ENCODE peak calls at places on chromosomes 1 and 21, in ten cellular contexts. One of them, this sample, is unnamed.

GRCh38 chr1:66480162-66480561 is 53.8 kb upstream of the SGIP1 start:
- DNase-seq in activated CD8-positive, alpha-beta memory T cell treated with anti-CD3 and anti-CD28 coated beads for 4 hours: no peak
- DNase-seq in skeletal muscle cell: no peak
- DNase-seq in AG04449: no peak
- DNase-seq in ovary: no peak
- DNase-seq in neural progenitor cell: no peak
- DNase-seq in AG10803: no peak
- DNase-seq in stimulated activated CD8-positive, alpha-beta memory T cell treated with anti-CD3 and anti-CD28 coated beads, Interleukin-4, amount 100 ng/mL, for 1 hour: no peak
- DNase-seq in NCI-H1092: no peak
- DNase-seq in neural crest cell: no peak
- DNase-seq in this sample: no peak

GRCh38 chr21:15614757-15615156 is 115.0 kb upstream of the USP25 start:
- DNase-seq in activated CD8-positive, alpha-beta memory T cell treated with anti-CD3 and anti-CD28 coated beads for 4 hours: no peak
- DNase-seq in skeletal muscle cell: no peak
- DNase-seq in AG04449: no peak
- DNase-seq in ovary: no peak
- DNase-seq in neural progenitor cell: no peak
- DNase-seq in AG10803: no peak
- DNase-seq in stimulated activated CD8-positive, alpha-beta memory T cell treated with anti-CD3 and anti-CD28 coated beads, Interleukin-4, amount 100 ng/mL, for 1 hour: no peak
- DNase-seq in NCI-H1092: no peak
- DNase-seq in neural crest cell: no peak
- DNase-seq in this sample: no peak

GRCh38 chr1:231557898-231558710 is 29.6 kb downstream of the TSNAX start:
- DNase-seq in activated CD8-positive, alpha-beta memory T cell treated with anti-CD3 and anti-CD28 coated beads for 4 hours: no peak
- DNase-seq in skeletal muscle cell: no peak
- DNase-seq in AG04449: no peak
- DNase-seq in ovary: no peak
- DNase-seq in neural progenitor cell: no peak
- DNase-seq in AG10803: peak; percentile 30
- DNase-seq in stimulated activated CD8-positive, alpha-beta memory T cell treated with anti-CD3 and anti-CD28 coated beads, Interleukin-4, amount 100 ng/mL, for 1 hour: no peak
- DNase-seq in NCI-H1092: no peak
- DNase-seq in neural crest cell: no peak
- DNase-seq in this sample: no peak

GRCh38 chr1:41514381-41514780 is 29.9 kb upstream of the EDN2 start:
- DNase-seq in activated CD8-positive, alpha-beta memory T cell treated with anti-CD3 and anti-CD28 coated beads for 4 hours: no peak
- DNase-seq in skeletal muscle cell: no peak
- DNase-seq in AG04449: no peak
- DNase-seq in ovary: no peak
- DNase-seq in neural progenitor cell: no peak
- DNase-seq in AG10803: no peak
- DNase-seq in stimulated activated CD8-positive, alpha-beta memory T cell treated with anti-CD3 and anti-CD28 coated beads, Interleukin-4, amount 100 ng/mL, for 1 hour: no peak
- DNase-seq in NCI-H1092: no peak
- DNase-seq in neural crest cell: no peak
- DNase-seq in this sample: no peak

GRCh38 chr1:6578624-6579373 is 995 bp upstream of the ZBTB48 start:
- DNase-seq in activated CD8-positive, alpha-beta memory T cell treated with anti-CD3 and anti-CD28 coated beads for 4 hours: no peak
- DNase-seq in skeletal muscle cell: no peak
- DNase-seq in AG04449: no peak
- DNase-seq in ovary: no peak
- DNase-seq in neural progenitor cell: no peak
- DNase-seq in AG10803: no peak
- DNase-seq in stimulated activated CD8-positive, alpha-beta memory T cell treated with anti-CD3 and anti-CD28 coated beads, Interleukin-4, amount 100 ng/mL, for 1 hour: no peak
- DNase-seq in NCI-H1092: no peak
- DNase-seq in neural crest cell: no peak
- DNase-seq in this sample: no peak

GRCh38 chr1:38114231-38114630 is 67.6 kb upstream of the POU3F1 start:
- DNase-seq in activated CD8-positive, alpha-beta memory T cell treated with anti-CD3 and anti-CD28 coated beads for 4 hours: no peak
- DNase-seq in skeletal muscle cell: no peak
- DNase-seq in AG04449: no peak
- DNase-seq in ovary: no peak
- DNase-seq in neural progenitor cell: no peak
- DNase-seq in AG10803: peak; percentile 53
- DNase-seq in stimulated activated CD8-positive, alpha-beta memory T cell treated with anti-CD3 and anti-CD28 coated beads, Interleukin-4, amount 100 ng/mL, for 1 hour: no peak
- DNase-seq in NCI-H1092: no peak
- DNase-seq in neural crest cell: no peak
- DNase-seq in this sample: no peak

GRCh38 chr1:185775505-185775904 is 41.3 kb downstream of the HMCN1 start:
- DNase-seq in activated CD8-positive, alpha-beta memory T cell treated with anti-CD3 and anti-CD28 coated beads for 4 hours: no peak
- DNase-seq in skeletal muscle cell: no peak
- DNase-seq in AG04449: no peak
- DNase-seq in ovary: no peak
- DNase-seq in neural progenitor cell: peak; percentile 49
- DNase-seq in AG10803: no peak
- DNase-seq in stimulated activated CD8-positive, alpha-beta memory T cell treated with anti-CD3 and anti-CD28 coated beads, Interleukin-4, amount 100 ng/mL, for 1 hour: no peak
- DNase-seq in NCI-H1092: no peak
- DNase-seq in neural crest cell: no peak
- DNase-seq in this sample: no peak

GRCh38 chr1:151054971-151055547 is 4.4 kb downstream of the CDC42SE1 start:
- DNase-seq in activated CD8-positive, alpha-beta memory T cell treated with anti-CD3 and anti-CD28 coated beads for 4 hours: no peak
- DNase-seq in skeletal muscle cell: no peak
- DNase-seq in AG04449: no peak
- DNase-seq in ovary: no peak
- DNase-seq in neural progenitor cell: no peak
- DNase-seq in AG10803: no peak
- DNase-seq in stimulated activated CD8-positive, alpha-beta memory T cell treated with anti-CD3 and anti-CD28 coated beads, Interleukin-4, amount 100 ng/mL, for 1 hour: no peak
- DNase-seq in NCI-H1092: no peak
- DNase-seq in neural crest cell: no peak
- DNase-seq in this sample: no peak

GRCh38 chr1:228648647-228649383 is 86.5 kb upstream of the RHOU start:
- DNase-seq in activated CD8-positive, alpha-beta memory T cell treated with anti-CD3 and anti-CD28 coated beads for 4 hours: no peak
- DNase-seq in skeletal muscle cell: no peak
- DNase-seq in AG04449: no peak
- DNase-seq in ovary: peak; percentile 39
- DNase-seq in neural progenitor cell: no peak
- DNase-seq in AG10803: no peak
- DNase-seq in stimulated activated CD8-positive, alpha-beta memory T cell treated with anti-CD3 and anti-CD28 coated beads, Interleukin-4, amount 100 ng/mL, for 1 hour: no peak
- DNase-seq in NCI-H1092: no peak
- DNase-seq in neural crest cell: no peak
- DNase-seq in this sample: no peak

GRCh38 chr1:29282135-29282923 is 46.0 kb downstream of the PTPRU start:
- DNase-seq in activated CD8-positive, alpha-beta memory T cell treated with anti-CD3 and anti-CD28 coated beads for 4 hours: no peak
- DNase-seq in skeletal muscle cell: no peak
- DNase-seq in AG04449: no peak
- DNase-seq in ovary: no peak
- DNase-seq in neural progenitor cell: no peak
- DNase-seq in AG10803: no peak
- DNase-seq in stimulated activated CD8-positive, alpha-beta memory T cell treated with anti-CD3 and anti-CD28 coated beads, Interleukin-4, amount 100 ng/mL, for 1 hour: no peak
- DNase-seq in NCI-H1092: no peak
- DNase-seq in neural crest cell: no peak
- DNase-seq in this sample: no peak

GRCh38 chr1:3469849-3470649 is 15.6 kb downstream of the ARHGEF16 start:
- DNase-seq in activated CD8-positive, alpha-beta memory T cell treated with anti-CD3 and anti-CD28 coated beads for 4 hours: no peak
- DNase-seq in skeletal muscle cell: no peak
- DNase-seq in AG04449: no peak
- DNase-seq in ovary: no peak
- DNase-seq in neural progenitor cell: no peak
- DNase-seq in AG10803: no peak
- DNase-seq in stimulated activated CD8-positive, alpha-beta memory T cell treated with anti-CD3 and anti-CD28 coated beads, Interleukin-4, amount 100 ng/mL, for 1 hour: no peak
- DNase-seq in NCI-H1092: no peak
- DNase-seq in neural crest cell: no peak
- DNase-seq in this sample: peak; percentile 6

GRCh38 chr1:41802532-41803501 is 115.9 kb downstream of the HIVEP3 start:
- DNase-seq in activated CD8-positive, alpha-beta memory T cell treated with anti-CD3 and anti-CD28 coated beads for 4 hours: no peak
- DNase-seq in skeletal muscle cell: no peak
- DNase-seq in AG04449: no peak
- DNase-seq in ovary: peak; percentile 37
- DNase-seq in neural progenitor cell: no peak
- DNase-seq in AG10803: peak; percentile 45
- DNase-seq in stimulated activated CD8-positive, alpha-beta memory T cell treated with anti-CD3 and anti-CD28 coated beads, Interleukin-4, amount 100 ng/mL, for 1 hour: no peak
- DNase-seq in NCI-H1092: no peak
- DNase-seq in neural crest cell: no peak
- DNase-seq in this sample: no peak

GRCh38 chr1:62386351-62387121 is 50.3 kb upstream of the USP1 start:
- DNase-seq in activated CD8-positive, alpha-beta memory T cell treated with anti-CD3 and anti-CD28 coated beads for 4 hours: no peak
- DNase-seq in skeletal muscle cell: no peak
- DNase-seq in AG04449: no peak
- DNase-seq in ovary: no peak
- DNase-seq in neural progenitor cell: no peak
- DNase-seq in AG10803: no peak
- DNase-seq in stimulated activated CD8-positive, alpha-beta memory T cell treated with anti-CD3 and anti-CD28 coated beads, Interleukin-4, amount 100 ng/mL, for 1 hour: no peak
- DNase-seq in NCI-H1092: no peak
- DNase-seq in neural crest cell: no peak
- DNase-seq in this sample: no peak

GRCh38 chr1:156298852-156299357 is at the start of gene VHLL:
- DNase-seq in activated CD8-positive, alpha-beta memory T cell treated with anti-CD3 and anti-CD28 coated beads for 4 hours: no peak
- DNase-seq in skeletal muscle cell: no peak
- DNase-seq in AG04449: no peak
- DNase-seq in ovary: no peak
- DNase-seq in neural progenitor cell: no peak
- DNase-seq in AG10803: no peak
- DNase-seq in stimulated activated CD8-positive, alpha-beta memory T cell treated with anti-CD3 and anti-CD28 coated beads, Interleukin-4, amount 100 ng/mL, for 1 hour: no peak
- DNase-seq in NCI-H1092: no peak
- DNase-seq in neural crest cell: no peak
- DNase-seq in this sample: no peak

GRCh38 chr21:14452031-14452778 is 69.3 kb upstream of the HSPA13 start:
- DNase-seq in activated CD8-positive, alpha-beta memory T cell treated with anti-CD3 and anti-CD28 coated beads for 4 hours: no peak
- DNase-seq in skeletal muscle cell: no peak
- DNase-seq in AG04449: no peak
- DNase-seq in ovary: no peak
- DNase-seq in neural progenitor cell: no peak
- DNase-seq in AG10803: no peak
- DNase-seq in stimulated activated CD8-positive, alpha-beta memory T cell treated with anti-CD3 and anti-CD28 coated beads, Interleukin-4, amount 100 ng/mL, for 1 hour: no peak
- DNase-seq in NCI-H1092: no peak
- DNase-seq in neural crest cell: no peak
- DNase-seq in this sample: no peak

GRCh38 chr1:210262897-210263272 is 30.3 kb downstream of the SERTAD4 start:
- DNase-seq in activated CD8-positive, alpha-beta memory T cell treated with anti-CD3 and anti-CD28 coated beads for 4 hours: no peak
- DNase-seq in skeletal muscle cell: no peak
- DNase-seq in AG04449: no peak
- DNase-seq in ovary: no peak
- DNase-seq in neural progenitor cell: no peak
- DNase-seq in AG10803: peak; percentile 86
- DNase-seq in stimulated activated CD8-positive, alpha-beta memory T cell treated with anti-CD3 and anti-CD28 coated beads, Interleukin-4, amount 100 ng/mL, for 1 hour: no peak
- DNase-seq in NCI-H1092: no peak
- DNase-seq in neural crest cell: no peak
- DNase-seq in this sample: no peak

GRCh38 chr1:193831465-193831864 is 645.1 kb upstream of the B3GALT2 start:
- DNase-seq in activated CD8-positive, alpha-beta memory T cell treated with anti-CD3 and anti-CD28 coated beads for 4 hours: no peak
- DNase-seq in skeletal muscle cell: no peak
- DNase-seq in AG04449: no peak
- DNase-seq in ovary: no peak
- DNase-seq in neural progenitor cell: no peak
- DNase-seq in AG10803: no peak
- DNase-seq in stimulated activated CD8-positive, alpha-beta memory T cell treated with anti-CD3 and anti-CD28 coated beads, Interleukin-4, amount 100 ng/mL, for 1 hour: no peak
- DNase-seq in NCI-H1092: no peak
- DNase-seq in neural crest cell: no peak
- DNase-seq in this sample: no peak

GRCh38 chr1:83673287-83673686 is 325.6 kb downstream of the TTLL7 start:
- DNase-seq in activated CD8-positive, alpha-beta memory T cell treated with anti-CD3 and anti-CD28 coated beads for 4 hours: no peak
- DNase-seq in skeletal muscle cell: no peak
- DNase-seq in AG04449: no peak
- DNase-seq in ovary: no peak
- DNase-seq in neural progenitor cell: no peak
- DNase-seq in AG10803: no peak
- DNase-seq in stimulated activated CD8-positive, alpha-beta memory T cell treated with anti-CD3 and anti-CD28 coated beads, Interleukin-4, amount 100 ng/mL, for 1 hour: no peak
- DNase-seq in NCI-H1092: no peak
- DNase-seq in neural crest cell: no peak
- DNase-seq in this sample: no peak

GRCh38 chr1:179425186-179425585 is 59.4 kb downstream of the AXDND1 start:
- DNase-seq in activated CD8-positive, alpha-beta memory T cell treated with anti-CD3 and anti-CD28 coated beads for 4 hours: no peak
- DNase-seq in skeletal muscle cell: no peak
- DNase-seq in AG04449: no peak
- DNase-seq in ovary: no peak
- DNase-seq in neural progenitor cell: no peak
- DNase-seq in AG10803: no peak
- DNase-seq in stimulated activated CD8-positive, alpha-beta memory T cell treated with anti-CD3 and anti-CD28 coated beads, Interleukin-4, amount 100 ng/mL, for 1 hour: no peak
- DNase-seq in NCI-H1092: no peak
- DNase-seq in neural crest cell: no peak
- DNase-seq in this sample: no peak

GRCh38 chr1:224481601-224482000 is 47.0 kb upstream of the WDR26 start:
- DNase-seq in activated CD8-positive, alpha-beta memory T cell treated with anti-CD3 and anti-CD28 coated beads for 4 hours: no peak
- DNase-seq in skeletal muscle cell: no peak
- DNase-seq in AG04449: no peak
- DNase-seq in ovary: no peak
- DNase-seq in neural progenitor cell: no peak
- DNase-seq in AG10803: no peak
- DNase-seq in stimulated activated CD8-positive, alpha-beta memory T cell treated with anti-CD3 and anti-CD28 coated beads, Interleukin-4, amount 100 ng/mL, for 1 hour: no peak
- DNase-seq in NCI-H1092: no peak
- DNase-seq in neural crest cell: no peak
- DNase-seq in this sample: no peak

GRCh38 chr1:115838426-115838804 is 2.5 kb downstream of the NHLH2 start:
- DNase-seq in activated CD8-positive, alpha-beta memory T cell treated with anti-CD3 and anti-CD28 coated beads for 4 hours: no peak
- DNase-seq in skeletal muscle cell: no peak
- DNase-seq in AG04449: no peak
- DNase-seq in ovary: no peak
- DNase-seq in neural progenitor cell: peak; percentile 33
- DNase-seq in AG10803: no peak
- DNase-seq in stimulated activated CD8-positive, alpha-beta memory T cell treated with anti-CD3 and anti-CD28 coated beads, Interleukin-4, amount 100 ng/mL, for 1 hour: no peak
- DNase-seq in NCI-H1092: no peak
- DNase-seq in neural crest cell: no peak
- DNase-seq in this sample: peak; percentile 41